ENCODE peak calls at places on chromosomes 13 and 19, in ten cellular contexts. X, E, R, C, Z, B, T, U, G and I are unnamed samples. For H3K4me1, the result is how much of the 10 kb centered on the place peaks cover.

GRCh38 chr19:47081095-47081494 is 32.5 kb downstream of the ZC3H4 start:
- DNase-seq in B (no peak), T (no peak), X (no peak), C (no peak), R (no peak), U (no peak), E (no peak), G (peak), Z (no peak), I (no peak)

GRCh38 chr13:75666646-75667351 is 30.7 kb downstream of the LMO7 start:
- DNase-seq in U (no peak), G (no peak), Z (no peak), B (no peak), C (peak), X (no peak), E (no peak), R (no peak), T (no peak), I (no peak)

GRCh38 chr19:34402074-34402600 is 2.1 kb upstream of the PDCD2L start:
- DNase-seq in R (no peak), X (no peak), B (peak), T (no peak), E (no peak), Z (no peak), G (no peak), U (no peak), C (no peak), I (no peak)

GRCh38 chr13:25932353-25932752 is 119.5 kb downstream of the SHISA2 start:
- DNase-seq in G (no peak), X (no peak), E (no peak), T (no peak), U (no peak), R (no peak), C (no peak), B (no peak), Z (no peak), I (no peak)

GRCh38 chr13:51976423-51976822 is 34.8 kb downstream of the ATP7B start:
- DNase-seq in Z (no peak), G (no peak), R (no peak), C (no peak), B (no peak), X (no peak), E (no peak), U (no peak), T (no peak), I (no peak)

GRCh38 chr13:33816912-33817311 is 1.0 kb upstream of the RFC3 start:
- DNase-seq in G (no peak), Z (no peak), R (no peak), U (no peak), T (no peak), X (no peak), B (no peak), C (no peak), E (no peak), I (no peak)

GRCh38 chr19:55198651-55199050 is 10.7 kb downstream of the PTPRH start:
- DNase-seq in C (no peak), X (no peak), B (no peak), E (no peak), G (no peak), T (no peak), Z (no peak), R (no peak), U (no peak), I (no peak)

GRCh38 chr19:6969490-6969889 is 51.7 kb downstream of the MBD3L2B start:
- DNase-seq in G (no peak), Z (no peak), C (no peak), E (no peak), B (no peak), T (no peak), U (no peak), R (no peak), X (no peak), I (no peak)

GRCh38 chr19:6057651-6058365 is 52.5 kb downstream of the RFX2 start:
- DNase-seq in Z (no peak), E (no peak), T (no peak), G (no peak), X (no peak), R (peak), B (peak), U (no peak), C (no peak), I (no peak)

GRCh38 chr13:109707044-109707794 is 79.2 kb downstream of the IRS2 start:
- DNase-seq in Z (no peak), C (no peak), X (no peak), U (no peak), T (no peak), B (peak), R (no peak), G (no peak), E (no peak), I (no peak)

GRCh38 chr13:33367186-33367895 is 81.8 kb upstream of the STARD13 start:
- DNase-seq in Z (no peak), R (no peak), X (no peak), C (no peak), E (no peak), U (no peak), T (no peak), B (no peak), G (no peak), I (no peak)

GRCh38 chr19:41193420-41194156 is 569 bp downstream of the CYP2S1 start:
- DNase-seq in T (no peak), U (no peak), G (no peak), R (no peak), C (no peak), B (no peak), E (no peak), X (no peak), Z (no peak), I (no peak)

GRCh38 chr13:29664591-29664990 is 69.1 kb upstream of the SLC7A1 start:
- DNase-seq in U (no peak), R (no peak), C (no peak), G (no peak), B (no peak), T (no peak), X (peak), E (no peak), Z (no peak), I (no peak)

GRCh38 chr13:43333176-43333575 is 309.8 kb downstream of the DNAJC15 start:
- DNase-seq in R (no peak), X (no peak), T (no peak), U (no peak), G (no peak), E (no peak), Z (no peak), C (no peak), B (no peak), I (no peak)

GRCh38 chr19:51440846-51441409 is 17.3 kb downstream of the SIGLEC8 start:
- DNase-seq in X (no peak), Z (no peak), T (no peak), R (no peak), E (no peak), B (no peak), G (no peak), U (no peak), C (no peak), I (peak)

GRCh38 chr19:42272989-42273406 is 3.9 kb downstream of the CIC start:
- DNase-seq in U (no peak), Z (no peak), R (no peak), C (no peak), T (no peak), X (no peak), G (no peak), E (no peak), B (no peak), I (no peak)

GRCh38 chr19:49799798-49800376 is 13.2 kb downstream of the FUZ start:
- DNase-seq in R (no peak), U (no peak), Z (no peak), T (no peak), C (no peak), B (no peak), E (no peak), G (no peak), X (peak), I (peak)
- H3K27ac ChIP-seq in R (no peak), U (no peak), Z (no peak), T (no peak), C (no peak), B (no peak), E (no peak), G (no peak), X (no peak), I (no peak)

DNA sequence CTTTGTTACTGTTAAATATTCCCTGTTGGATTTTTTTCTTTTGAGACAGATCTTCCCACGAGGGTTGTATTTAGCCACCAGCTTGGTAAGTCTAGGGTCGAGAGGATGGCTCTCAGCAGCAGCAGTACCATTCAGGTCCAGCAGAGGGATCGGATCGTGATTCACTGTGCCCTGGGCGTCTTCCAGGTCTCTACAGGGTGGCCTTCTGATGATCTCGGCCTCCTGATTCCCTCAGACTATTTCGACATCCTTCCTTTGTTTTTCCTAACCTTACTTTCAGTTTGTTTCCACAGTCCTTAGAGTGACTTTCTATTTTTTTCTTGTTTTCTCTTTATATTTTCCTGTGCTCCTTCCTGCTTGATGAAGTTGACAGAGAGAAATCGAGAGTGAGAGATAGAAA is 1436.9 kb downstream of the UQCRFS1 start:
- DNase-seq in G (no peak), T (no peak), X (no peak), Z (no peak), E (no peak), U (no peak), C (peak), B (no peak), R (no peak), I (no peak)
- TF ChIP-seq CTCF in G (no peak), T (no peak), X (peak), Z (peak), E (no peak), U (peak), C (peak), B (no peak), R (no peak), I (no peak)

GRCh38 chr19:16891696-16892382 is 3.0 kb downstream of the F2RL3 start:
- DNase-seq in Z (no peak), G (no peak), B (no peak), U (no peak), R (no peak), T (no peak), E (no peak), C (no peak), X (no peak), I (no peak)

GRCh38 chr19:16893686-16893990 is 4.8 kb downstream of the F2RL3 start:
- DNase-seq in B (no peak), U (no peak), Z (no peak), C (no peak), G (peak), X (peak), E (no peak), R (no peak), T (no peak), I (no peak)

GRCh38 chr19:16894080-16894479 is 5.3 kb downstream of the F2RL3 start:
- DNase-seq in C (no peak), X (peak), B (no peak), G (peak), Z (no peak), E (no peak), R (no peak), U (no peak), T (no peak), I (no peak)

GRCh38 chr19:16892868-16893685 is 4.3 kb downstream of the F2RL3 start:
- DNase-seq in Z (no peak), E (no peak), T (no peak), U (no peak), X (peak), C (no peak), G (peak), R (no peak), B (no peak), I (no peak)

DNA sequence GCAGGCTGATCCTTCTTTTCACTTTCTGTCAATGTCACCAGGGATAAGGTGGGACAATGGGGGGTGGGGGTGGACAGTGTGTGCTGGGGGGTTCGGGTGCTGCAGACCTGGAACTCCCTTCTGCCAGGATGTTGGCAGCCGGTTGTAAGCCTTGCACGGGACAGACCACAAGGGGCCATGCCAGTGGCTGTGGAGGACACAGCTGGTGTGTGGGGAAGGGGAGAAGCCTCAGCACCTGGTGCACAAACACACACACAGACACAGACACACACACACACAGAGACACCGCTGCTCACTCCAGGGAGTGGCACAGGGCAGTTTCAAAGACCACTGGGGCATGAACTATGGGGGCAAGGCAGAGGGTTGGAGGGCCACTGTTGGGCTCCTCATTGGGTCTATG is 3.6 kb downstream of the F2RL3 start:
- DNase-seq in B (no peak), T (no peak), X (no peak), G (peak), R (no peak), C (no peak), Z (no peak), U (no peak), E (no peak), I (no peak)
- H3K4me1 ChIP-seq in B (under half), T (under half), X (under half), G (under half), R (under half), C (under half), Z (half or more), U (under half), E (under half), I (under half)

GRCh38 chr19:18304496-18305312 is 18.2 kb downstream of the LSM4 start:
- DNase-seq in R (peak), E (peak), U (no peak), Z (peak), X (peak), B (peak), C (peak), G (peak), T (peak), I (peak)

GRCh38 chr19:18306209-18306902 is 16.5 kb downstream of the LSM4 start:
- DNase-seq in X (peak), T (no peak), Z (no peak), C (no peak), R (no peak), E (no peak), G (no peak), U (no peak), B (no peak), I (no peak)

GRCh38 chr19:18308051-18308947 is 14.6 kb downstream of the LSM4 start:
- DNase-seq in B (no peak), E (no peak), Z (no peak), R (no peak), X (peak), G (no peak), T (no peak), U (no peak), C (no peak), I (no peak)

GRCh38 chr19:18308948-18309325 is 13.9 kb downstream of the LSM4 start:
- DNase-seq in E (no peak), U (no peak), T (no peak), R (no peak), G (no peak), B (no peak), C (no peak), X (peak), Z (no peak), I (no peak)

DNA sequence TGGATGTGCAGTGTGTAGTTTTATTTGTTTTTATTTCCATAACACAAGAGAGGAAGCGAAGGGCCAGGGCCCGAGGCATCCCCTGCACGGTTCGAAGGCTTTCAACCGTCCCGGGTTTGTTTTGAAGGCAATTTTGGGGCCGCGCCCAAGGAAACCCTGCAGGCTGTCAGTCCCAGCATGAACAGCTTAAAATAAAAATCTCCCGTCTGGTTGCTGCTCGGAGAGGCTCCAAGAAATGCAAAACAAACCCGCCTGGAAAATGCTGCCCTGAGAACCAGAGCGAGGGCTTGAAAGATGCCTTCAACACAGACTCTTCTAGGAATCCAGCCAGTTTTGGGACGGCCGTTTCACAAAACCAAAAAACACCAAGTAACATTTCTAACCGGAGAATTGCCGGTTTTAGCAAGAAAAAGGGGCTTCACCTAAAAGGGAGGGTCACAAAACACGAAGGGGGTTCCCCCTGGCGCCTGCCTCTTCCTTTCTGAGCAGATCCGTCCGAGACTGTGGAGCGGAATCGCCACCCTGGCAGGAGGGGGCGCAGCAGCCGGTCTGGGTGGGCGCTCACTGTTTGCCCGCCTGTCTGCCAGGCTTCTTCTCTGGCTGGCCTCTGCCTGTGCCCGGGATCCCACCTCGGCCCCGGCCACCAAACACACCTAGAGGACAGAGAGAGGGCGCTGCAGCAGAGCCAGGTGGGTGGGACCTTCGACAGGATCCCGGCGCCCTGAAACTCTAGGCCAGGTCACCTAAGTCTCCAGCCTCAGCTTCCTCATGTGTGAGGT is 15.8 kb downstream of the LSM4 start:
- DNase-seq in T (no peak), R (no peak), B (no peak), U (no peak), X (peak), Z (no peak), G (no peak), C (no peak), E (no peak), I (no peak)
- H3K27ac ChIP-seq in T (peak), R (peak), B (peak), U (peak), X (no peak), Z (peak), G (no peak), C (peak), E (peak), I (peak)

GRCh38 chr19:45179063-45179847 is 671 bp downstream of the BLOC1S3 start:
- DNase-seq in E (no peak), G (peak), Z (peak), X (peak), B (no peak), C (peak), T (peak), R (peak), U (no peak), I (no peak)

GRCh38 chr19:45177817-45178261 is at the start of gene TRAPPC6A:
- DNase-seq in B (no peak), X (peak), Z (no peak), E (no peak), R (no peak), U (no peak), C (peak), T (no peak), G (no peak), I (no peak)

GRCh38 chr19:45175663-45176345 is 2.2 kb downstream of the TRAPPC6A start:
- DNase-seq in G (no peak), C (no peak), U (no peak), Z (no peak), E (no peak), B (no peak), R (no peak), T (no peak), X (peak), I (no peak)

GRCh38 chr19:45179848-45180370 is 1.3 kb downstream of the BLOC1S3 start:
- DNase-seq in B (no peak), E (no peak), G (no peak), T (no peak), X (no peak), Z (no peak), U (no peak), R (no peak), C (no peak), I (no peak)

DNA sequence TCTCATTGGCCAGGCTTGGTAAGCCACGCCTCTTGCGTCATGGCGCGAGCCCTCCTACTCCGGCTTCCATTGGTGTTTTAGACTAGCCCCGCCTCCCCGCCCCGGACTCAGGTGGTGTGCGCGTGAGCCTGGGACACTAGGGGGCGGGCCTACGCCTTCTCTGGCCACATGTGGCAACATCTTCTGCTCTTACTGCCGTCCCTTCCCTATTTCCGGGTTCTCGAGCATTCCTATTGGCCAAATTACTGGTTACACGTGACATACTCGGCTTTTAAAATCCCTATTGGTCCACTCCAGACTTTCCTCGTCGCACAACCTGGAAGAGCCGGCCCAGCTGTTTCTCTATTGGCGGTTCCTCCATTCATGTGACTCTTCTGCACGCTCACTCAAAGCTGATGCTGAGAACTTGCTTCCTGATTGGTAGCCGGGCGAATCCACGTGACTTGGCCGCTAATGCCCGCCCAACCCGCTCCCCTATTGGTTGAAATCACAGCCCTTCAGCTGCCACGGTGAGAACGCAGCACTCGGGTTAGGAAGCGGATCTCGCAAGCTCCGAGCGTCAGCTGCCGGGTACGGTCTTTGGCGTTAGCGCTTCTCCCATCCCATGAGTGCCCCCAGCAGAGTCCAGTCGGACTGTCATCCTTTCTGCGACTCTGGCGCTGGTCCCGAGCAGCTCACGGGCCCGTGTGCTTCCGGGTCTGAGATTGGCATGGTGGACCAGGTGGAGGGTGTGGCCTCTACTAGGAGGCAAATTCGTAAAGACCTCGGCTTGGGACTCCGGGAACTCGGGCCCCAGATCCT is at the start of gene BLOC1S3:
- DNase-seq in E (peak), C (peak), B (peak), U (peak), R (peak), Z (peak), X (peak), G (peak), T (peak), I (peak)
- TF ChIP-seq CTCF in E (no peak), C (peak), B (peak), U (peak), R (peak), Z (peak), X (no peak), G (peak), T (peak), I (peak)